ENCODE peak calls at places on chromosomes 1 and 21, in nine cellular contexts. C, S, W, M, X, J, F, Y and D are unnamed samples.

GRCh38 chr21:38352536-38353219 is 95.9 kb downstream of the KCNJ15 start:
- DNase-seq in F (peak; percentile 76), C (peak; percentile 59), M (peak; percentile 9), W (peak; percentile 61), J (no peak), Y (peak; percentile 12), X (peak; percentile 86), S (peak; percentile 68), D (peak; percentile 85)

GRCh38 chr21:44006656-44007055 is 5.5 kb upstream of the TRAPPC10 start:
- DNase-seq in Y (no peak), J (no peak), S (no peak), C (no peak), M (no peak), X (peak; percentile 75), W (peak; percentile 10), F (no peak), D (peak; percentile 90)

GRCh38 chr1:14263671-14264070 is 334.8 kb upstream of the KAZN start:
- DNase-seq in W (no peak), F (no peak), C (no peak), S (no peak), X (no peak), J (no peak), Y (no peak), M (no peak), D (no peak)

GRCh38 chr1:45442272-45442671 is 48.7 kb downstream of the TESK2 start:
- DNase-seq in C (peak; percentile 8), S (no peak), Y (no peak), F (peak; percentile 46), W (no peak), J (peak; percentile 27), M (no peak), X (peak; percentile 70), D (peak; percentile 68)

GRCh38 chr1:226865590-226865989 is 4.8 kb upstream of the PSEN2 start:
- DNase-seq in M (no peak), W (no peak), F (no peak), X (no peak), C (no peak), S (no peak), Y (no peak), J (no peak), D (no peak)

GRCh38 chr21:45444385-45444784 is 39.4 kb downstream of the COL18A1 start:
- DNase-seq in S (no peak), M (no peak), Y (no peak), W (no peak), F (no peak), J (no peak), X (no peak), C (no peak), D (no peak)

GRCh38 chr1:23751050-23751814 is 8.0 kb downstream of the ELOA start:
- DNase-seq in S (peak; percentile 66), Y (peak; percentile 72), X (peak; percentile 83), W (no peak), M (peak; percentile 48), J (no peak), C (peak; percentile 27), F (peak; percentile 39), D (peak; percentile 50)

GRCh38 chr1:191498318-191498717 is 659.9 kb upstream of the RGS18 start:
- DNase-seq in W (no peak), C (peak; percentile 7), X (peak; percentile 14), Y (no peak), S (no peak), M (no peak), J (peak; percentile 14), F (peak; percentile 8), D (peak; percentile 37)

GRCh38 chr21:42215942-42216725 is 2.8 kb upstream of the ABCG1 start:
- DNase-seq in Y (no peak), J (no peak), F (no peak), C (no peak), X (no peak), M (no peak), S (no peak), W (no peak), D (no peak)

GRCh38 chr1:19869929-19870328 is 12.3 kb upstream of the OTUD3 start:
- DNase-seq in M (no peak), C (no peak), S (no peak), W (no peak), F (no peak), Y (no peak), X (peak; percentile 39), J (no peak), D (peak; percentile 77)

GRCh38 chr1:165129568-165130164 is 226.8 kb downstream of the LMX1A start:
- DNase-seq in X (peak; percentile 44), Y (no peak), C (peak; percentile 19), W (peak; percentile 57), J (no peak), S (peak; percentile 93), F (peak; percentile 76), M (peak; percentile 83), D (peak; percentile 23)

GRCh38 chr1:46401964-46402626 is 8.0 kb downstream of the FAAH start:
- DNase-seq in X (peak; percentile 96), F (peak; percentile 96), C (peak; percentile 76), Y (no peak), J (no peak), W (peak; percentile 90), M (peak; percentile 37), S (peak; percentile 20), D (peak; percentile 98)

GRCh38 chr1:221035680-221036153 is 156.5 kb downstream of the HLX start:
- DNase-seq in Y (no peak), M (no peak), W (no peak), X (peak; percentile 82), C (peak; percentile 15), J (peak; percentile 79), F (peak; percentile 88), S (no peak), D (peak; percentile 65)

GRCh38 chr1:11358991-11359390 is 86.0 kb downstream of the UBIAD1 start:
- DNase-seq in S (no peak), C (no peak), W (no peak), X (no peak), J (no peak), Y (no peak), M (no peak), F (no peak), D (no peak)